ENCODE peak calls at places on chromosomes 4 and X, in four cellular contexts. Y, V, N and Z are unnamed samples.

GRCh38 chrX:19382500-19383145 is 38.9 kb downstream of the PDHA1 start:
- DNase-seq in N (peak), Y (peak), V (peak), Z (no peak)

GRCh38 chr4:73067971-73068394 is 1.5 kb downstream of the COX18 start:
- DNase-seq in N (no peak), V (no peak), Y (peak), Z (no peak)

GRCh38 chrX:115561605-115562491 is 874 bp downstream of the PLS3 start:
- DNase-seq in Y (no peak), V (peak), N (peak), Z (peak)

GRCh38 chr4:44736900-44737299 is 10.5 kb upstream of the GNPDA2 start:
- DNase-seq in V (no peak), N (no peak), Y (no peak), Z (no peak)

GRCh38 chrX:105553118-105553517 is 269.2 kb upstream of the NRK start:
- DNase-seq in N (no peak), V (no peak), Y (no peak), Z (no peak)

GRCh38 chrX:103461156-103461555 is 58.1 kb downstream of the RAB40A start:
- DNase-seq in Y (no peak), N (no peak), V (no peak), Z (no peak)

GRCh38 chr4:121789960-121790829 is 10.9 kb upstream of the EXOSC9 start:
- DNase-seq in N (no peak), Y (no peak), V (no peak), Z (no peak)

GRCh38 chr4:71814433-71814832 is 30.6 kb upstream of the GC start:
- DNase-seq in Y (no peak), V (no peak), N (no peak), Z (no peak)

GRCh38 chr4:145098675-145099037 is 545 bp downstream of the ABCE1 start:
- DNase-seq in Y (peak), N (no peak), V (no peak), Z (no peak)

GRCh38 chrX:110397353-110397752 is 38.7 kb downstream of the RTL9 start:
- DNase-seq in V (no peak), N (no peak), Y (no peak), Z (no peak)

GRCh38 chr4:140012688-140013087 is 141.3 kb downstream of the MAML3 start:
- DNase-seq in Y (peak), N (peak), V (no peak), Z (no peak)

GRCh38 chrX:40262641-40263560 is 165.1 kb upstream of the BCOR start:
- DNase-seq in V (no peak), Y (no peak), N (no peak), Z (no peak)